ENCODE peak calls at places on chromosomes 12 and 14, in eight cellular contexts. A is sigmoid colon, N is stomach, Z is HCT116, J is suprapubic skin, R is transverse colon, Q is upper lobe of left lung, P is breast epithelium. D is an unnamed sample.

GRCh38 chr12:71877335-71878121 is 38.0 kb downstream of the TBC1D15 start:
- DNase-seq in A (no peak), N (no peak), Z (no peak), J (no peak), R (no peak), Q (no peak), P (no peak), D (no peak)

GRCh38 chr14:21965042-21965441 is 291.4 kb upstream of the OR4E1 start:
- DNase-seq in A (no peak), N (no peak), Z (no peak), J (no peak), R (no peak), Q (no peak), P (no peak), D (no peak)

GRCh38 chr14:94926176-94926575 is 156.3 kb upstream of the GSC start:
- DNase-seq in A (no peak), N (no peak), Z (no peak), J (no peak), R (no peak), Q (peak), P (no peak), D (no peak)

GRCh38 chr12:5171701-5172100 is 128.0 kb downstream of the KCNA5 start:
- DNase-seq in A (no peak), N (no peak), Z (peak), J (no peak), R (peak), Q (no peak), P (no peak), D (no peak)

GRCh38 chr14:95287176-95287754 is 32.4 kb downstream of the CLMN start:
- DNase-seq in A (no peak), N (no peak), Z (no peak), J (peak), R (no peak), Q (no peak), P (peak), D (no peak)

GRCh38 chr12:29783773-29784666 is at the start of gene TMTC1:
- DNase-seq in A (peak), N (peak), Z (no peak), J (peak), R (peak), Q (peak), P (no peak), D (no peak)

GRCh38 chr12:123934829-123935228 is 37.8 kb downstream of the CCDC92 start:
- DNase-seq in A (no peak), N (no peak), Z (no peak), J (no peak), R (no peak), Q (no peak), P (no peak), D (no peak)

GRCh38 chr12:130800312-130800711 is 38.7 kb downstream of the STX2 start:
- DNase-seq in A (no peak), N (no peak), Z (no peak), J (no peak), R (no peak), Q (no peak), P (no peak), D (no peak)

GRCh38 chr12:22271036-22271435 is 63.5 kb downstream of the ST8SIA1 start:
- DNase-seq in A (no peak), N (no peak), Z (no peak), J (no peak), R (no peak), Q (no peak), P (peak), D (no peak)

GRCh38 chr12:120404271-120404670 is 33.6 kb upstream of the COX6A1 start:
- DNase-seq in A (no peak), N (no peak), Z (no peak), J (no peak), R (no peak), Q (no peak), P (no peak), D (no peak)

GRCh38 chr14:92493024-92493423 is 20.6 kb upstream of the RIN3 start:
- DNase-seq in A (no peak), N (no peak), Z (no peak), J (no peak), R (no peak), Q (peak), P (no peak), D (no peak)

GRCh38 chr14:56199095-56199975 is 81.1 kb downstream of the PELI2 start:
- DNase-seq in A (peak), N (no peak), Z (no peak), J (no peak), R (no peak), Q (no peak), P (no peak), D (peak)

GRCh38 chr14:99727096-99727870 is 43.2 kb downstream of the CYP46A1 start:
- DNase-seq in A (peak), N (peak), Z (no peak), J (peak), R (no peak), Q (peak), P (no peak), D (no peak)

GRCh38 chr12:11600199-11600598 is 49.3 kb upstream of the ETV6 start:
- DNase-seq in A (no peak), N (no peak), Z (no peak), J (no peak), R (no peak), Q (no peak), P (no peak), D (no peak)
- TF ChIP-seq POLR2AphosphoS5 in A (peak), N (no peak), Z (no peak), J (no peak), R (no peak), Q (no peak), P (no peak), D (no peak)

DNA sequence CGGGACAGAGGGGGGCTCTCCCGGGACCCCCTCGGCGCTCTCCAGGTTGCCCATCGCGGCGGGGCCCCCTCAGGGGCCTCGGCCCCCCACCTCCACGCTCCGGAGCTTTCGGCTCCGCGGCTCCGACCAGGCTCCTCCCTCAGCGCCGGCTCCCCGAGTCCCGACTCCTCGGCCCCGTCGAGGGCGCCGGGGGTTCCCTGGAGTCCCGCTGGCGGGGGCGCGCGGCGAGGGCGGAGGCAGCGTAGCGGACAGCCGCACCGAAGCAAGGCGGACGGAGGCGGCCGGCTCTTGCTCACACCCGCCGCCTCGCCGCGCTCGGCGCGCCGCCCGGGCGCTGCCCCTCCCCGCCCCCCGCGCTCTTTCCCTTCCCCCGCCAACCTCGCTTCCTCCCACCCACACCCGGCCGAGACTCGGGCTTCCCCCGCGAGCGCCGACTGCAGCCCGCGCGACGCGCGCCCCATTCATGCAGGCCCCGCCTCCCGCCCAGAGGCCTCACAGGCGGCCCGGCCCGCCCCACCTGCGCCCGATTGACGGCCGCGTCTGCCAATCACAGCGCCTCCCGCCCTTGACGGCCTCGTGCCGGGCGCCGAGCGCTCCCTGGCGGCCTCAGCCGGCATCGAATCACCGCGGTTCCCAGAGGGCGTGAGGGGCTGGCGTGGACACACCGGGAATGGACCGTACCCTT is at the start of gene FMNL3:
- DNase-seq in A (peak), N (peak), Z (peak), J (peak), R (peak), Q (peak), P (peak), D (peak)
- TF ChIP-seq POLR2A in A (peak), N (no peak), Z (no peak), J (peak), R (no peak), Q (peak), P (no peak), D (no peak)

GRCh38 chr12:96368687-96369086 is 31.6 kb downstream of the CDK17 start:
- DNase-seq in A (no peak), N (no peak), Z (no peak), J (no peak), R (no peak), Q (no peak), P (no peak), D (no peak)

GRCh38 chr12:96364092-96364700 is 36.0 kb downstream of the CDK17 start:
- DNase-seq in A (no peak), N (no peak), Z (no peak), J (no peak), R (no peak), Q (no peak), P (no peak), D (no peak)

GRCh38 chr12:96368233-96368632 is 32.0 kb downstream of the CDK17 start:
- DNase-seq in A (no peak), N (no peak), Z (no peak), J (no peak), R (no peak), Q (no peak), P (no peak), D (no peak)

GRCh38 chr12:96365604-96366230 is 34.5 kb downstream of the CDK17 start:
- DNase-seq in A (no peak), N (no peak), Z (no peak), J (no peak), R (no peak), Q (no peak), P (no peak), D (no peak)

DNA sequence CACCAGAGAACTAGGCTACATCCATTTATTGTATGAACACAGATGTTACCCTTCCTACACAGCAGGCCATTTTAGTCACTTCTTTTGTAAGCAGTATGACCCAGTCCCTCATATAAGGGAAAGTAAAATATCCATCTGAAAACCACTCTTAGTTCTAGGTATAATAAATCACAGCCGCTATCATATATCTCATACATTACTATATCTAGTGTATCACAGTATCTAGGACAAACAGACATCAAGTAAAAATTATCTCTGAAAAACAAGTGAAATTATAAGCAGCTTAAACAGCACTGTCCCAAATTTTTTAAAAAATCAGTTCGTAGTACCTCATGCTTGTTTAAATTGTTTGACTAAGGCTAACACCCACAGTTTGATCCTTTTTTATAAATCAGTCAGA is 34.0 kb downstream of the CDK17 start:
- DNase-seq in A (no peak), N (no peak), Z (no peak), J (no peak), R (no peak), Q (no peak), P (no peak), D (no peak)
- H3K27ac ChIP-seq in A (peak), N (no peak), Z (no peak), J (no peak), R (peak), Q (peak), P (peak), D (peak)

GRCh38 chr14:76034566-76034965 is 49.0 kb downstream of the IFT43 start:
- DNase-seq in A (no peak), N (no peak), Z (no peak), J (no peak), R (no peak), Q (no peak), P (no peak), D (peak)
- TF ChIP-seq POLR2AphosphoS5 in A (no peak), N (no peak), Z (no peak), J (no peak), R (no peak), Q (no peak), P (no peak), D (no peak)

GRCh38 chr14:37172024-37172869 is at the start of gene SLC25A21:
- DNase-seq in A (peak), N (peak), Z (peak), J (peak), R (peak), Q (peak), P (peak), D (no peak)
- TF ChIP-seq POLR2A in A (peak), N (peak), Z (peak), J (no peak), R (peak), Q (peak), P (peak), D (no peak)

GRCh38 chr12:63980211-63980610 is 135.7 kb downstream of the SRGAP1 start:
- DNase-seq in A (no peak), N (no peak), Z (no peak), J (no peak), R (no peak), Q (no peak), P (no peak), D (no peak)
- H3K27ac ChIP-seq in A (no peak), N (no peak), Z (no peak), J (no peak), R (no peak), Q (no peak), P (no peak), D (no peak)